ENCODE peak calls at places on chromosomes 11 and 22, in four cellular contexts. W is coronary artery, T is kidney, Q is A549. Z is an unnamed sample.

GRCh38 chr22:40233886-40234285 is 56.2 kb downstream of the TNRC6B start:
- DNase-seq in W (no peak), T (no peak), Q (no peak), Z (no peak)

GRCh38 chr11:95920460-95921105 is 3.3 kb downstream of the MTMR2 start:
- DNase-seq in W (no peak), T (no peak), Q (no peak), Z (no peak)

GRCh38 chr11:73597340-73597955 is 464 bp downstream of the FAM168A start:
- DNase-seq in W (no peak), T (no peak), Q (no peak), Z (no peak)

GRCh38 chr11:124172599-124172998 is 10.5 kb upstream of the OR10D3 start:
- DNase-seq in W (no peak), T (no peak), Q (no peak), Z (no peak)

GRCh38 chr11:123062158-123062891 is 389 bp upstream of the HSPA8 start:
- DNase-seq in W (peak; percentile 100), T (peak; percentile 100), Q (peak; percentile 97), Z (peak; percentile 100)

GRCh38 chr11:76592961-76593360 is 77.6 kb downstream of the LRRC32 start:
- DNase-seq in W (no peak), T (no peak), Q (no peak), Z (no peak)

GRCh38 chr11:119942583-119943338 is 195.2 kb downstream of the TRIM29 start:
- DNase-seq in W (no peak), T (no peak), Q (no peak), Z (no peak)

GRCh38 chr22:19818264-19819208 is 36.1 kb downstream of the GNB1L start:
- DNase-seq in W (peak; percentile 72), T (no peak), Q (no peak), Z (no peak)

GRCh38 chr11:65944767-65945166 is 513 bp upstream of the TSGA10IP start:
- DNase-seq in W (no peak), T (peak; percentile 31), Q (no peak), Z (no peak)

GRCh38 chr11:95849087-95849825 is 59.0 kb downstream of the CEP57 start:
- DNase-seq in W (no peak), T (no peak), Q (peak; percentile 64), Z (no peak)

GRCh38 chr11:111414267-111414931 is 35.3 kb upstream of the POU2AF1 start:
- DNase-seq in W (no peak), T (no peak), Q (no peak), Z (no peak)

GRCh38 chr11:129593098-129593497 is 217.4 kb downstream of the BARX2 start:
- DNase-seq in W (no peak), T (no peak), Q (no peak), Z (no peak)

GRCh38 chr22:19705181-19705934 is 8.9 kb upstream of the SEPTIN5 start:
- DNase-seq in W (no peak), T (peak; percentile 41), Q (no peak), Z (peak; percentile 66)

GRCh38 chr22:19974935-19975706 is 33.5 kb upstream of the TXNRD2 start:
- DNase-seq in W (no peak), T (no peak), Q (no peak), Z (no peak)

GRCh38 chr22:32695451-32695891 is 106.0 kb upstream of the TIMP3 start:
- DNase-seq in W (peak; percentile 1), T (no peak), Q (peak; percentile 55), Z (no peak)

GRCh38 chr22:31185056-31185455 is 25.1 kb downstream of the RNF185 start:
- DNase-seq in W (no peak), T (no peak), Q (no peak), Z (no peak)

GRCh38 chr22:19122752-19123492 is 710 bp upstream of the DGCR2 start:
- DNase-seq in W (no peak), T (no peak), Q (no peak), Z (no peak)

GRCh38 chr11:132075447-132075846 is 705.0 kb downstream of the NTM start:
- DNase-seq in W (no peak), T (no peak), Q (no peak), Z (no peak)

GRCh38 chr11:43071338-43071737 is 240.5 kb upstream of the API5 start:
- DNase-seq in W (no peak), T (no peak), Q (no peak), Z (no peak)

GRCh38 chr11:94120946-94121345 is 7.7 kb upstream of the PANX1 start:
- DNase-seq in W (no peak), T (no peak), Q (no peak), Z (no peak)

GRCh38 chr11:131099013-131099412 is 182.7 kb upstream of the SNX19 start:
- DNase-seq in W (no peak), T (no peak), Q (peak; percentile 38), Z (no peak)

GRCh38 chr11:92762175-92762574 is 207.3 kb upstream of the MTNR1B start:
- DNase-seq in W (no peak), T (no peak), Q (no peak), Z (no peak)

GRCh38 chr22:16828876-16829275 is 3.7 kb upstream of the XKR3 start:
- DNase-seq in W (no peak), T (no peak), Q (no peak), Z (no peak)

GRCh38 chr11:64887757-64888405 is 9.5 kb upstream of the EHD1 start:
- DNase-seq in W (no peak), T (peak; percentile 93), Q (peak; percentile 80), Z (peak; percentile 88)

GRCh38 chr22:37396488-37397084 is 30.7 kb downstream of the ELFN2 start:
- DNase-seq in W (no peak), T (no peak), Q (no peak), Z (no peak)

GRCh38 chr11:133911169-133911568 is 45.6 kb downstream of the IGSF9B start:
- DNase-seq in W (no peak), T (no peak), Q (peak; percentile 13), Z (no peak)
- TF ChIP-seq CTCF in W (no peak), T (no peak), Q (no peak), Z (peak; percentile 54)

DNA sequence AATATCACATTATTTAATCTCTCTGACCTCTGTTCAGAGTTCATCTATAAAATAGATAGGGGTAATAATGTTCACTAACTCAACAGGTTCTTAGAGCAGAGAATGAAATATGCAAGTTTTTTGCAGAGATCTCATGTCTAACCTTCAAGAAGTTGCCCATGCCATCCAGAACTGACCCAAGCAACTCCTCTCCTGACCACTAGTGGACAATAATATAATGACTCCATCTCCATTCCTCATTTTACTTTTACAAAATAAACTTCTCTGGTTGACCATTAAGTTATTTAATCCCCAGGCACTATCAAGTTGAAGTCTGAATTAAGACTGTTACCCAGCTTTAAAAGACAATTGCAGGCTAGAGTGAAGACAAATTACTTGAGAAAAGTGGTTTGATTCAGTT is 382.6 kb downstream of the KCNA4 start:
- DNase-seq in W (no peak), T (no peak), Q (peak; percentile 7), Z (no peak)
- TF ChIP-seq CTCF in W (no peak), T (no peak), Q (no peak), Z (peak; percentile 59)

DNA sequence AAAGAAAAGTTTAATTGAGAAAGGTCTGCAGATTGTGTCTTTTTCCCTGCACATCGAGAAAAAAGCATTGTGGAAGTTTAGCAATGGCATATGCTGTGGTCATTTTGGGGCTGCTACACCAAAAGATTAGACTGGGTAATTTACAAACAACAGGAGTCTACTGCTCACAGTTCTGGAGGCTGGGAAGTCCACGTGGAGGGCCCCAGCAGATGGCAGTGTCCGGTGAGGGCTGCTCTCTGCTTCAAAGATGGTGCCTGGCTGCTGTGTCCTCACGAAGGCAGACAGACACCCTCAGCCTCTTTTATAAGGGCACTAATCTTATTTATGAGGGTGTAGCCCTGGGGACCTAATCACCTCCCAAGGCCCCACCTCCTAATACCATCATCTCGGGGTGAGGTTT is 21.1 kb downstream of the PHF21B start:
- DNase-seq in W (no peak), T (no peak), Q (no peak), Z (no peak)
- TF ChIP-seq CTCF in W (no peak), T (no peak), Q (no peak), Z (no peak)

GRCh38 chr11:108131993-108132392 is 10.6 kb downstream of the ACAT1 start:
- DNase-seq in W (no peak), T (no peak), Q (no peak), Z (no peak)

GRCh38 chr11:108137212-108137611 is 15.8 kb downstream of the ACAT1 start:
- DNase-seq in W (no peak), T (no peak), Q (no peak), Z (no peak)

GRCh38 chr11:108135845-108136599 is 14.7 kb downstream of the ACAT1 start:
- DNase-seq in W (no peak), T (no peak), Q (peak; percentile 8), Z (no peak)
- TF ChIP-seq CTCF in W (no peak), T (no peak), Q (peak; percentile 11), Z (peak; percentile 42)

DNA sequence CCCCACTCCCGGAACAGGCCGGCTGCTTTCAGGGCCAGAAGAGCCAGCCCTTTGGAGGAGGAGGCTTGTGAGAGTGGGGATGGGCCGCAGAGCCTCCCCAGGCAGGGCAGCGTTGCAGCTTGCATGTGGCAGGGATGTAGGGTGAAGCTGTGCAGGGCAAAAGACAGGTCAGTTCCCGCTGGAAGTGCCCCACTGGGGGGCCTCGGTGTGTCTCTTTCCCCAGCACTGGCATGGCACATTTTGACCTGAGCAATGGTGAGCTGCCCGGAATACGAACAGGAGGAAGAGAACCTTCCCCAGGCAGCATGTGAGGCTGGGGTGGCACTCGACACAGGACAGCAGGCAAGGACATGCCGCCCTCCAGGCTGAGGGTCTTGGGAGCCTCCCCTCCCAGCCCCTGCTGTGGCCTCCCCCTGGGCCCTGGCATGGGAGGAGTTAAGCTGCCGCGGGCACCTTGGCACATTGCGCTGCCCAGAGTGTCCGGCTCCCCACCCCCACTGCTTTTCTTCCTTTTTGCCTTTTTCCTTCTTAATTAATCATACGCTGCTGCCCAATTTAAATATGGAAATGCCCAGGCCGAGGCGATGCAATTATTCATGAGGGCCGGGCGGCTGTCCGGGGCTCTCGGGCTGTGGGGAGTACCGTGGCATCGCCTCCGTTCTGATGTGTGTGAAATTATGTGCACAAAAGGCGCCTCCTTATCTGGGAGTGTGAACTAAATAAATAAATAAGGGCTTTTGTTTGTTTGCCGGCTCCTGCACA is 76.0 kb upstream of the WNT7B start:
- DNase-seq in W (peak; percentile 82), T (peak; percentile 85), Q (no peak), Z (no peak)
- TF ChIP-seq CTCF in W (no peak), T (no peak), Q (no peak), Z (no peak)

Z was measured in type B pancreatic cell.